ENCODE peak calls at places on chromosome 12, in nine cellular contexts. P is IMR-90; D is aorta; L is adrenal gland; J is NT2/D1; C is AG09309; U is stimulated activated CD4-positive, alpha-beta T cell treated with anti-CD3 and anti-CD28 coated beads, Interleukin-15, amount 100 ng/mL, for 1 hour; N is HS-5; K is Calu3. B is an unnamed sample.

GRCh38 chr12:98744692-98745091 is 99.6 kb downstream of the APAF1 start:
- DNase-seq in P (no peak), D (no peak), L (peak), J (no peak), C (no peak), U (no peak), N (no peak), K (no peak), B (no peak)

GRCh38 chr12:62691309-62691708 is 224.7 kb downstream of the MON2 start:
- DNase-seq in P (no peak), D (no peak), L (no peak), J (no peak), C (no peak), U (no peak), N (no peak), K (no peak), B (no peak)

GRCh38 chr12:24507827-24508226 is 441.1 kb downstream of the BCAT1 start:
- DNase-seq in P (peak), D (no peak), L (no peak), J (no peak), C (no peak), U (no peak), N (no peak), K (no peak), B (no peak)

GRCh38 chr12:19248929-19249602 is 119.5 kb downstream of the PLEKHA5 start:
- DNase-seq in P (peak), D (no peak), L (no peak), J (no peak), C (no peak), U (no peak), N (no peak), K (no peak), B (no peak)

GRCh38 chr12:28869197-28869596 is 279.9 kb upstream of the FAR2 start:
- DNase-seq in P (peak), D (no peak), L (no peak), J (no peak), C (peak), U (no peak), N (no peak), K (no peak), B (no peak)

GRCh38 chr12:131873293-131873692 is 21.1 kb upstream of the ULK1 start:
- DNase-seq in P (no peak), D (no peak), L (no peak), J (no peak), C (no peak), U (no peak), N (no peak), K (no peak), B (no peak)

GRCh38 chr12:55718650-55719275 is 1.4 kb upstream of the RDH5 start:
- DNase-seq in P (no peak), D (peak), L (no peak), J (no peak), C (no peak), U (no peak), N (no peak), K (no peak), B (no peak)

GRCh38 chr12:9805883-9806282 is 21.4 kb upstream of the KLRF1 start:
- DNase-seq in P (no peak), D (no peak), L (no peak), J (no peak), C (no peak), U (no peak), N (no peak), K (no peak), B (no peak)

GRCh38 chr12:58249610-58250009 is 308.2 kb downstream of the ATP23 start:
- DNase-seq in P (no peak), D (no peak), L (no peak), J (no peak), C (no peak), U (no peak), N (no peak), K (no peak), B (peak)

GRCh38 chr12:114238808-114239207 is 167.1 kb downstream of the TBX5 start:
- DNase-seq in P (no peak), D (no peak), L (peak), J (no peak), C (peak), U (no peak), N (no peak), K (no peak), B (peak)

GRCh38 chr12:47547077-47547476 is 158.8 kb downstream of the RPAP3 start:
- DNase-seq in P (peak), D (no peak), L (no peak), J (peak), C (peak), U (no peak), N (peak), K (no peak), B (no peak)

GRCh38 chr12:114869091-114869834 is 185.3 kb upstream of the TBX3 start:
- DNase-seq in P (peak), D (no peak), L (no peak), J (no peak), C (peak), U (no peak), N (peak), K (no peak), B (no peak)

GRCh38 chr12:68899251-68899771 is 33.7 kb downstream of the CPM start:
- DNase-seq in P (peak), D (no peak), L (peak), J (no peak), C (peak), U (no peak), N (peak), K (peak), B (no peak)

GRCh38 chr12:32765906-32766305 is 10.2 kb upstream of the YARS2 start:
- DNase-seq in P (no peak), D (no peak), L (no peak), J (no peak), C (no peak), U (no peak), N (no peak), K (no peak), B (no peak)

GRCh38 chr12:5768880-5769199 is 176.2 kb downstream of the ANO2 start:
- DNase-seq in P (no peak), D (no peak), L (no peak), J (no peak), C (no peak), U (no peak), N (no peak), K (no peak), B (no peak)

GRCh38 chr12:69601962-69602685 is 8.6 kb downstream of the LRRC10 start:
- DNase-seq in P (no peak), D (no peak), L (no peak), J (no peak), C (no peak), U (no peak), N (no peak), K (no peak), B (no peak)

GRCh38 chr12:52245259-52245961 is 12.4 kb downstream of the KRT7 start:
- DNase-seq in P (no peak), D (no peak), L (no peak), J (no peak), C (no peak), U (no peak), N (no peak), K (peak), B (no peak)

GRCh38 chr12:119036878-119037493 is 55.6 kb downstream of the SRRM4 start:
- DNase-seq in P (no peak), D (no peak), L (peak), J (peak), C (no peak), U (no peak), N (no peak), K (peak), B (no peak)

GRCh38 chr12:109590566-109590965 is 17.0 kb downstream of the MVK start:
- DNase-seq in P (no peak), D (no peak), L (no peak), J (no peak), C (no peak), U (no peak), N (no peak), K (no peak), B (no peak)

GRCh38 chr12:3777206-3777809 is 24.4 kb upstream of the CRACR2A start:
- DNase-seq in P (peak), D (no peak), L (no peak), J (peak), C (no peak), U (no peak), N (no peak), K (peak), B (no peak)

GRCh38 chr12:95336387-95337067 is 118.9 kb downstream of the VEZT start:
- DNase-seq in P (peak), D (peak), L (peak), J (peak), C (peak), U (no peak), N (no peak), K (peak), B (peak)

GRCh38 chr12:62919827-62920226 is 15.1 kb downstream of the PPM1H start:
- DNase-seq in P (peak), D (no peak), L (no peak), J (no peak), C (peak), U (no peak), N (peak), K (peak), B (no peak)

GRCh38 chr12:62517887-62518286 is 51.3 kb downstream of the MON2 start:
- DNase-seq in P (no peak), D (no peak), L (no peak), J (no peak), C (no peak), U (no peak), N (no peak), K (no peak), B (no peak)

GRCh38 chr12:9951026-9951652 is 19.0 kb upstream of the CLEC2A start:
- DNase-seq in P (no peak), D (no peak), L (no peak), J (no peak), C (no peak), U (no peak), N (no peak), K (no peak), B (no peak)